ENCODE peak calls at places on chromosomes 2 and 18, in five cellular contexts. F is colonic mucosa, P is M059J, Y is ELR, G is type B pancreatic cell. T is an unnamed sample.

GRCh38 chr2:224211821-224212220 is 172.7 kb upstream of the SERPINE2 start:
- DNase-seq in Y (no peak), G (no peak), F (no peak), P (no peak), T (no peak)

GRCh38 chr2:56613917-56614316 is 430.1 kb downstream of the CCDC85A start:
- DNase-seq in G (no peak), P (peak), Y (peak), F (no peak), T (no peak)

GRCh38 chr2:160679686-160680085 is 186.1 kb upstream of the RBMS1 start:
- DNase-seq in G (no peak), P (no peak), Y (no peak), F (no peak), T (no peak)

GRCh38 chr2:234917245-234917975 is 34.4 kb upstream of the SH3BP4 start:
- DNase-seq in P (no peak), G (no peak), F (no peak), Y (no peak), T (no peak)

GRCh38 chr2:118803012-118803411 is 44.4 kb downstream of the EN1 start:
- DNase-seq in F (no peak), G (no peak), Y (no peak), P (no peak), T (no peak)

GRCh38 chr2:238875161-238875530 is 27.3 kb downstream of the TWIST2 start:
- DNase-seq in F (no peak), Y (peak), G (no peak), P (no peak), T (no peak)

GRCh38 chr2:160061533-160062282 is 707 bp downstream of the PLA2R1 start:
- DNase-seq in Y (no peak), P (no peak), F (peak), G (no peak), T (peak)

GRCh38 chr18:6219116-6219717 is 195.5 kb downstream of the L3MBTL4 start:
- DNase-seq in G (no peak), Y (peak), P (peak), F (no peak), T (peak)

GRCh38 chr18:54983041-54983686 is 23.9 kb upstream of the CCDC68 start:
- DNase-seq in P (peak), F (no peak), G (no peak), Y (peak), T (no peak)

GRCh38 chr18:48441405-48441881 is 32.3 kb upstream of the ZBTB7C start:
- DNase-seq in G (no peak), F (no peak), P (peak), Y (no peak), T (peak)